ENCODE peak calls at places on chromosomes 16 and 17, in five cellular contexts. M is stimulated activated CD8-positive, alpha-beta memory T cell treated with anti-CD3 and anti-CD28 coated beads, Interleukin-7, amount 100 ng/mL, for 1 hour; N is naive B cell; P is GM20000; H is iris pigment epithelial cell. F is an unnamed sample.

GRCh38 chr17:15954222-15954621 is 9.3 kb downstream of the ADORA2B start:
- DNase-seq in M (no peak), N (no peak), P (no peak), H (peak), F (no peak)

GRCh38 chr16:81143921-81144471 is 47.8 kb upstream of the GCSH start:
- DNase-seq in M (no peak), N (no peak), P (no peak), H (peak), F (no peak)

GRCh38 chr17:80956321-80957190 is 35.1 kb upstream of the CHMP6 start:
- DNase-seq in M (no peak), N (no peak), P (no peak), H (no peak), F (no peak)

GRCh38 chr17:57158296-57158695 is 73.2 kb downstream of the AKAP1 start:
- DNase-seq in M (no peak), N (no peak), P (no peak), H (peak), F (no peak)

GRCh38 chr16:14150796-14151195 is 79.7 kb downstream of the MRTFB start:
- DNase-seq in M (no peak), N (no peak), P (no peak), H (no peak), F (no peak)

GRCh38 chr17:79929257-79930076 is 90.2 kb upstream of the CBX4 start:
- DNase-seq in M (no peak), N (no peak), P (no peak), H (no peak), F (no peak)

GRCh38 chr16:4513881-4514280 is 24.7 kb downstream of the CDIP1 start:
- DNase-seq in M (no peak), N (no peak), P (no peak), H (no peak), F (no peak)

GRCh38 chr17:68910789-68911431 is 44.3 kb downstream of the ABCA8 start:
- DNase-seq in M (no peak), N (no peak), P (no peak), H (no peak), F (no peak)

GRCh38 chr17:79541451-79541850 is 69.4 kb downstream of the RBFOX3 start:
- DNase-seq in M (no peak), N (no peak), P (no peak), H (no peak), F (no peak)

GRCh38 chr17:64264891-64265290 is 1.8 kb upstream of the TEX2 start:
- DNase-seq in M (no peak), N (no peak), P (no peak), H (no peak), F (no peak)

GRCh38 chr17:70217571-70217970 is 48.2 kb downstream of the KCNJ2 start:
- DNase-seq in M (no peak), N (no peak), P (no peak), H (no peak), F (no peak)

GRCh38 chr16:57701759-57702371 is 7.3 kb downstream of the DRC7 start:
- DNase-seq in M (no peak), N (no peak), P (no peak), H (no peak), F (no peak)

GRCh38 chr16:24208710-24209109 is 47.4 kb upstream of the CACNG3 start:
- DNase-seq in M (no peak), N (no peak), P (no peak), H (no peak), F (no peak)

GRCh38 chr16:11658896-11659708 is 9.2 kb upstream of the SNN start:
- DNase-seq in M (no peak), N (no peak), P (no peak), H (no peak), F (no peak)

GRCh38 chr17:47789611-47790520 is 31.7 kb downstream of the OSBPL7 start:
- DNase-seq in M (peak), N (peak), P (peak), H (peak), F (peak)

GRCh38 chr17:19546289-19547065 is 12.8 kb downstream of the SLC47A1 start:
- DNase-seq in M (no peak), N (no peak), P (no peak), H (no peak), F (peak)

GRCh38 chr17:19307521-19307920 is 55.0 kb downstream of the B9D1 start:
- DNase-seq in M (no peak), N (no peak), P (no peak), H (no peak), F (no peak)

GRCh38 chr17:32445976-32446375 is 1.7 kb downstream of the PSMD11 start:
- DNase-seq in M (no peak), N (no peak), P (no peak), H (peak), F (no peak)

GRCh38 chr17:32852811-32853210 is 24.1 kb downstream of the MYO1D start:
- DNase-seq in M (no peak), N (no peak), P (no peak), H (no peak), F (no peak)

GRCh38 chr17:2259769-2260536 is 43.6 kb downstream of the SMG6 start:
- DNase-seq in M (no peak), N (no peak), P (peak), H (peak), F (peak)

GRCh38 chr17:19341641-19342610 is 20.6 kb downstream of the B9D1 start:
- DNase-seq in M (no peak), N (no peak), P (no peak), H (no peak), F (no peak)

GRCh38 chr16:81774348-81774747 is 4.7 kb upstream of the PLCG2 start:
- DNase-seq in M (no peak), N (peak), P (peak), H (no peak), F (no peak)

GRCh38 chr16:71351558-71351901 is 7.0 kb upstream of the CALB2 start:
- DNase-seq in M (no peak), N (no peak), P (no peak), H (no peak), F (no peak)

GRCh38 chr17:9206989-9207317 is 185.6 kb downstream of the NTN1 start:
- DNase-seq in M (no peak), N (no peak), P (no peak), H (no peak), F (no peak)

GRCh38 chr17:8153957-8154607 is 1.9 kb upstream of the PER1 start:
- DNase-seq in M (no peak), N (peak), P (peak), H (peak), F (no peak)

GRCh38 chr16:49588729-49589384 is 215.3 kb downstream of the C16orf78 start:
- DNase-seq in M (no peak), N (no peak), P (no peak), H (peak), F (no peak)

GRCh38 chr16:87288753-87289362 is 28.3 kb downstream of the C16orf95 start:
- DNase-seq in M (no peak), N (no peak), P (no peak), H (peak), F (no peak)

GRCh38 chr16:22641030-22641671 is 130.5 kb downstream of the NPIPB5 start:
- DNase-seq in M (no peak), N (no peak), P (peak), H (peak), F (peak)

F was measured in MM.1S.